ENCODE peak calls at places on chromosomes 12 and 14, in five cellular contexts. I is gastrocnemius medialis, W is adrenal gland, Q is HCT116, H is IMR-90. T is an unnamed sample. For H3K4me1, the result is how much of the 10 kb centered on the place peaks cover.

GRCh38 chr14:101354726-101355125 is 206.6 kb upstream of the DIO3 start:
- DNase-seq in I (no peak), W (peak), Q (no peak), H (no peak), T (no peak)

GRCh38 chr12:122001379-122002209 is 20.1 kb upstream of the BCL7A start:
- DNase-seq in I (no peak), W (no peak), Q (no peak), H (no peak), T (no peak)

GRCh38 chr14:58829594-58829993 is 191.8 kb downstream of the DACT1 start:
- DNase-seq in I (no peak), W (no peak), Q (no peak), H (peak), T (no peak)

GRCh38 chr14:48957486-48957885 is 628.7 kb downstream of the RPS29 start:
- DNase-seq in I (no peak), W (no peak), Q (no peak), H (no peak), T (no peak)

GRCh38 chr12:116520801-116521471 is 38.2 kb upstream of the MAP1LC3B2 start:
- DNase-seq in I (no peak), W (no peak), Q (no peak), H (peak), T (no peak)

GRCh38 chr12:106669216-106669615 is 86.4 kb downstream of the RFX4 start:
- DNase-seq in I (no peak), W (no peak), Q (no peak), H (no peak), T (no peak)

GRCh38 chr12:55258288-55258687 is 13.9 kb downstream of the OR6C74 start:
- DNase-seq in I (no peak), W (no peak), Q (no peak), H (no peak), T (no peak)

GRCh38 chr12:50127546-50127945 is 15.5 kb downstream of the COX14 start:
- DNase-seq in I (no peak), W (no peak), Q (no peak), H (no peak), T (no peak)

GRCh38 chr12:53980448-53981388 is 4.2 kb upstream of the HOXC10 start:
- DNase-seq in I (no peak), W (no peak), Q (no peak), H (no peak), T (no peak)

DNA sequence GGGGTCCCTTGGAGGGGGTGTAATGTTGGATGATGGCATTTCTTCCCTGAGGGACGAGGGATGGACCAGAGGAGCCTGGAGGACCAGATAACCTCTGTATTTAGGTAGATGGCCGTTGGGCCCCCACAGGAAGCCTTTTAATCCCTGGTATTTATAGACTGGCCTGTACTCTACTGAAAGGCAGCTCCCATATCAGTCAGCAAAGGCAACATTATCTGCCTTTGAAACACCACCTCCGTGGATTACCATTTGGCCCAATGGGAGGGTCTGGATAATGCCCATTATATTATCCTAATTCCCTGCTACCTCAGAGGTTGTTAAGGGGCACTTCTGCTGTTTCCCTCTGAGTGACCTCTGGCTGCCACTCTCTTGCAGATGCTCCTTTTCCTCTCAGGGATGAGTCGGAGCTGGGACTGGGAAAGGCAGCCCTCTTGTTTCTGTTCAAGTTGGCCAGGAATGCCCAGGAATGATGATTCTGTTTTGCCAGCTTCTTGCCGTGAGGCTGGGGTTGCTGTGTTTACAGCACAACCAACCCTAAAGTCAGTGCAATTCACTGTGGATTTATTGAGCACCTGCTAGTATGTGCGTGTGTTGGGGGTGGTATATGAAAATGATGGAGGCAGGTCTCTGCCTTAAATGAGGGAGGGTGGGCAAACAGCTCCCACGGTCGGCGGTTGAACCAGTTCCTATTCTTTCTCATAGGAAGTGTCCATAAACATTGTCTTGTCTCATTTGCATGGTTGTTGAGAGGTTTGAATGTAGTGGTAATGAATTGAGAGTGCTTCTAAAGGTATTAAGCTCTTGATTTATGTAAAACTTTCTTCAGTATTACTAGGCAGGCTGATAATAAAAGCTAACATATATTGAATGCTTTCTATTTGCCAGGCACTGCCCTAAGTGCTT is 18.1 kb downstream of the SUSD6 start:
- DNase-seq in I (no peak), W (no peak), Q (no peak), H (peak), T (no peak)
- H3K4me1 ChIP-seq in I (half or more), W (half or more), Q (under half), H (under half), T (half or more)

GRCh38 chr14:50044040-50044651 is 72.2 kb downstream of the VCPKMT start:
- DNase-seq in I (no peak), W (no peak), Q (no peak), H (no peak), T (no peak)
- TF ChIP-seq POLR2A in I (no peak), W (no peak), Q (no peak), H (no peak), T (no peak)

GRCh38 chr14:102873131-102873530 is 49.3 kb upstream of the AMN start:
- DNase-seq in I (no peak), W (no peak), Q (no peak), H (no peak), T (no peak)
- H3K4me1 ChIP-seq in I (under half), W (under half), Q (under half), H (under half), T (under half)

GRCh38 chr12:6534158-6534913 is at the start of gene GAPDH:
- DNase-seq in I (peak), W (peak), Q (peak), H (peak), T (peak)
- TF ChIP-seq POLR2A in I (peak), W (peak), Q (peak), H (peak), T (no peak)

DNA sequence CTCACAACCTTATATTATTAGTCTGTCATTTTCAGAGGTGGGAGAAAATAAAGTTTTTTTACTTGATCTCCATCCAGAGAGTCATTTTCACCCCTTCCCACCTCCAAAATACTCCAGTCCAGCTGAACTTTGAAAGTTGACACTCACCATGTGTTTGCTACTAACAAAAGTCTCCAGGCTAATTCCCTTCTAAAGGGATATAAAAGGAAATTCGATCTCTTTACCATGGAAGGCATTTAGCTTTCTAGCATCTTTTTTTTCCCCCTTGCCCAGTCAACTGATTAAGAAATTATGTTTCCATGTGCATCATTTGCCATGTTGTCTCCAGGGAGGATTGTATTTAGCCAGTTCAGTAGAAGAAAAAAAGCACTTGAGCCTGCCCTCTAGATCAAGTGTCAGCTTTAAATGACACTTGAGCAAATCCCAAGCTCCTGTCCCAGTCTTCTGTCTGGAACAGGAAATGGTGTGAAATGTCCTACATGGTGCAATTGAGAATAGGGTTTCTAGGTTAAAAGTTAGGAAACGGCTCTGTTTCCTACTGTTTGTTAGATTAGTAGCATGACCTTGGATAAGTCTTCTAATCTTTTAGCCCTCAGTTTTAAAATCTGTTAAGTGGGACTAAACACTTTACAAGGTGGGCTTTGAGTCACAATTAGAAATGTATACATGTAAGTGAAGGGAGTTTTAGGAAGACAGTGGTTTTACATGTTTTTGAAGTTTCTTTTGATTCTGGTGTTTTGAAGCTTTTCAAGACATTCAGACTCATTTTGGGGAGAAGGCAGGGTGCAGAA is 67.2 kb downstream of the GNS start:
- DNase-seq in I (no peak), W (no peak), Q (no peak), H (peak), T (no peak)
- H3K4me1 ChIP-seq in I (under half), W (under half), Q (under half), H (under half), T (under half)